ENCODE peak calls at places on chromosomes 4 and X, in seven cellular contexts. I, T, Z, M, H, L and D are unnamed samples.

GRCh38 chr4:125283702-125284279 is 31.0 kb upstream of the FAT4 start:
- DNase-seq in I (peak; percentile 18), T (peak; percentile 4), Z (no peak), M (peak; percentile 37), H (peak; percentile 16), L (no peak), D (peak; percentile 1)

GRCh38 chrX:22043872-22044271 is 11.7 kb downstream of the PHEX start:
- DNase-seq in I (no peak), T (no peak), Z (no peak), M (no peak), H (no peak), L (no peak), D (no peak)

GRCh38 chr4:3346146-3346545 is 53.3 kb downstream of the RGS12 start:
- DNase-seq in I (peak; percentile 47), T (peak; percentile 81), Z (peak; percentile 30), M (peak; percentile 81), H (peak; percentile 68), L (no peak), D (peak; percentile 52)

GRCh38 chrX:56222473-56223000 is 9.6 kb upstream of the KLF8 start:
- DNase-seq in I (no peak), T (no peak), Z (no peak), M (no peak), H (no peak), L (no peak), D (no peak)

GRCh38 chrX:122586831-122587230 is 597.2 kb upstream of the GRIA3 start:
- DNase-seq in I (no peak), T (no peak), Z (no peak), M (no peak), H (no peak), L (no peak), D (no peak)

GRCh38 chr4:149113804-149114430 is 671.7 kb upstream of the NR3C2 start:
- DNase-seq in I (no peak), T (no peak), Z (no peak), M (no peak), H (no peak), L (no peak), D (no peak)

GRCh38 chrX:120514236-120514635 is 45.1 kb upstream of the LAMP2 start:
- DNase-seq in I (no peak), T (peak; percentile 32), Z (no peak), M (peak; percentile 33), H (no peak), L (no peak), D (peak; percentile 0)

GRCh38 chrX:39661508-39661907 is 436.2 kb downstream of the BCOR start:
- DNase-seq in I (no peak), T (no peak), Z (no peak), M (no peak), H (no peak), L (no peak), D (no peak)

GRCh38 chr4:184415071-184415470 is 59.3 kb downstream of the IRF2 start:
- DNase-seq in I (no peak), T (no peak), Z (no peak), M (no peak), H (no peak), L (no peak), D (no peak)

GRCh38 chr4:60723796-60724195 is 476.3 kb upstream of the ADGRL3 start:
- DNase-seq in I (no peak), T (no peak), Z (no peak), M (no peak), H (no peak), L (no peak), D (no peak)

GRCh38 chr4:60726779-60727178 is 473.3 kb upstream of the ADGRL3 start:
- DNase-seq in I (no peak), T (no peak), Z (no peak), M (peak; percentile 1), H (no peak), L (no peak), D (no peak)

GRCh38 chr4:60724623-60725022 is 475.5 kb upstream of the ADGRL3 start:
- DNase-seq in I (no peak), T (no peak), Z (no peak), M (no peak), H (no peak), L (no peak), D (no peak)

DNA sequence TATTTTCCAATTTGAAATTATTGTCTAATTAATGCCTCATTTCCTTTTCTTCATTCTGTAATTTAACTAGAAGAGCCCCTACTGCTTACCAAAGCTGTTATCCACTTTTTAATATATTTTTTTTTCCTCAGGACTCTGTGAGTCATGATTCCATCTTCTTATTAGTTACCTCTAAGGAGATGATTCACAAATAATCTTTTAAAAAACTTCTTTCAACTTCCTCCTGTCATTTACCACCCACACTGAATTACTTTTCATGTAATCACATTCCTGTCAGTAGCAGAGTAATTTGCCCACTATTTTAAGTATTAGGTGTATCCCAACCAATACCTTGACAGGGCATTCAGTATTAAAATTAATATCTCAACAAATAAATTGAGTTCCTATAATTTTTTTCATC is 470.9 kb upstream of the ADGRL3 start:
- DNase-seq in I (no peak), T (no peak), Z (no peak), M (no peak), H (no peak), L (no peak), D (no peak)
- TF ChIP-seq JUND in I (no peak), T (no peak), Z (no peak), M (no peak), H (no peak), L (no peak), D (no peak)

GRCh38 chr4:123506311-123506685 is 109.7 kb downstream of the SPRY1 start:
- DNase-seq in I (no peak), T (no peak), Z (no peak), M (no peak), H (no peak), L (no peak), D (no peak)

GRCh38 chr4:123505457-123506310 is 109.1 kb downstream of the SPRY1 start:
- DNase-seq in I (no peak), T (peak; percentile 97), Z (no peak), M (peak; percentile 41), H (no peak), L (peak; percentile 96), D (no peak)

GRCh38 chr4:123501733-123502132 is 105.1 kb downstream of the SPRY1 start:
- DNase-seq in I (no peak), T (no peak), Z (no peak), M (no peak), H (no peak), L (no peak), D (no peak)

GRCh38 chr4:123503698-123504389 is 107.2 kb downstream of the SPRY1 start:
- DNase-seq in I (no peak), T (no peak), Z (no peak), M (no peak), H (no peak), L (no peak), D (no peak)

GRCh38 chr4:123505077-123505456 is 108.5 kb downstream of the SPRY1 start:
- DNase-seq in I (no peak), T (peak; percentile 76), Z (no peak), M (no peak), H (no peak), L (no peak), D (peak; percentile 13)
- TF ChIP-seq JUND in I (no peak), T (no peak), Z (no peak), M (no peak), H (no peak), L (no peak), D (no peak)

DNA sequence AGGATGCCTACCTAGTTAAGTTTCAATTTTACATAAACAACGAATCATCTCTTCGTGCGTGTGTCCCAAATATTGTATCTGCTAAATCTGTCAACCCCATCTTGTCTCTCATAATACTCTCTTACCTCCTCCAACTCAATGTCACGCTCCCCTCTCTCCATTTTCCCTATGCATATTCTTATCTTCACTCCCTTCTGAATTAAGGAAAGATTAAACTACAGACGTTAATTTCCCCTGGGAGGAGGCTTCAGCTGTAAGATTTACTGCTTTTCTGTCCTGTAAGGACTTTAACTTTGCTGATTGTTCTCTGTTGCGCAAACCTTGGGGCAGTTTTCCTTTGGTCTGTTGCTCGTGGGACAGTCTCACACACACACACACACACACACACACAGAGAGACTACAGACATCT is 458 bp upstream of the ABCB7 start:
- DNase-seq in I (no peak), T (no peak), Z (no peak), M (peak; percentile 26), H (peak; percentile 12), L (no peak), D (no peak)
- TF ChIP-seq JUND in I (no peak), T (no peak), Z (no peak), M (no peak), H (no peak), L (no peak), D (no peak)

DNA sequence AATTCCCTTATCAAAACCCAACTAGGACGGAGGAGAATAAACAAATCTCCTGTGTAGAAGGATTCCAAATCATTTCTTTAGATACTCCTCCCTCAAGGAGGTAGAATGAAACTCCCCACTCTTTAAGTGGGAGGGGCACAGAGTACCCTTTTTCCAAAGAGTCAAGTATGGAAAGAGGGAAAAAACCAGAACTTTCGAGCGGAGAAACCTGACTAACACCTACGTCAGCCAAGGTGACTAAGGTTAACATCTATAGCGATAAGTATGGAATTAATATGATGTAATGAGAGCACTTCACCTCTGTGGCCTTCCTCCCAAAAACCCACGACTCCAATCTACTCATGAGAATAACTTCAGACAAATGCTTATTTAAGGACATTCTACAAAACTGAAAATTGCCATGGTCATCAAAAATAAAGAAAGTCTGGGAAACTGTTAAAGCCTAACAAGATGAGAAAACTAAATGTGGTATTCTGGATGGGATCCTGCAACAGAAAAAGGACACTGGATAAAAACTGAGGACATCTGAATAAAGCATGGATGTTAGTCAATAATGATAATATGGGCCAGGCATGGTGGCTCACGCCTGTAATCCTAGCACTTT is 157.0 kb upstream of the MAP3K15 start:
- DNase-seq in I (no peak), T (no peak), Z (no peak), M (no peak), H (no peak), L (no peak), D (no peak)
- TF ChIP-seq JUND in I (no peak), T (no peak), Z (no peak), M (no peak), H (no peak), L (no peak), D (no peak)

DNA sequence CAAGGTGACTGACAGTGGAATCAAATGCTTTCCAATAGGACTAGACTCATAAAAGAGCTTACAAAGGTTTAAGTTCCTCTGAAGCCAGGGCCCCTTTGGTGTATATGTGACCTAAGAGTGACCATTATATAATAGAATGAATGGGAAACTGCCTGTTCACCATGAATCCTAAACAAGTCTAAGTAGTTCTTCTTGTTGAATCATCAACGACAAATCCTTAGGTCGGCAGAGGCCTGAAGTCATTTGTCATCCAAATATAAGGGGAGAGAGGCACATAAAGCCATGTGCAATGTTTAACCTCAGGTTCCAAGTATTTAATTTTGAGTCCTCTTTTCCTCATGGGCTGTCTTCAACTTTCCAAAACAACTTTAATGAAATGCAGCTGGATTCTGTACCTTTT is 122.4 kb downstream of the RASL11B start:
- DNase-seq in I (no peak), T (no peak), Z (no peak), M (no peak), H (no peak), L (no peak), D (no peak)
- TF ChIP-seq JUND in I (no peak), T (no peak), Z (no peak), M (no peak), H (no peak), L (no peak), D (no peak)